ENCODE peak calls at places on chromosome 6, in eight cellular contexts. One of them, this sample, is unnamed.
A peak's percentile ranks its signal among the peaks of the same experiment; 100 is the strongest.

GRCh38 chr6:82651845-82652333 is 288.3 kb downstream of the TPBG start:
- DNase-seq in progenitor cell of endocrine pancreas: no peak
- DNase-seq in SW 1271: no peak
- DNase-seq in NB4: no peak
- DNase-seq in cardiac fibroblast: no peak
- DNase-seq in HTR-8/SVneo: no peak
- DNase-seq in stimulated activated CD4-positive, alpha-beta T cell treated with anti-CD3 and anti-CD28 coated beads, TNF-alpha, amount 100 ng/mL, for 1 hour: no peak
- DNase-seq in NCI-H510A treated with DMSO at 0.1 percent for 48 hours: no peak
- DNase-seq in this sample: no peak

GRCh38 chr6:37516076-37516919 is 16.6 kb upstream of the CCDC167 start:
- DNase-seq in cardiac fibroblast: no peak
- DNase-seq in HTR-8/SVneo: no peak
- DNase-seq in progenitor cell of endocrine pancreas: no peak
- DNase-seq in NB4: peak; percentile 58
- DNase-seq in stimulated activated CD4-positive, alpha-beta T cell treated with anti-CD3 and anti-CD28 coated beads, TNF-alpha, amount 100 ng/mL, for 1 hour: peak; percentile 80
- DNase-seq in SW 1271: no peak
- DNase-seq in NCI-H510A treated with DMSO at 0.1 percent for 48 hours: peak; percentile 65
- DNase-seq in this sample: no peak

GRCh38 chr6:89895273-89895874 is 1.1 kb downstream of the GJA10 start:
- DNase-seq in SW 1271: no peak
- DNase-seq in HTR-8/SVneo: peak; percentile 53
- DNase-seq in NCI-H510A treated with DMSO at 0.1 percent for 48 hours: no peak
- DNase-seq in stimulated activated CD4-positive, alpha-beta T cell treated with anti-CD3 and anti-CD28 coated beads, TNF-alpha, amount 100 ng/mL, for 1 hour: no peak
- DNase-seq in cardiac fibroblast: peak; percentile 63
- DNase-seq in NB4: peak; percentile 55
- DNase-seq in progenitor cell of endocrine pancreas: peak; percentile 67
- DNase-seq in this sample: peak; percentile 14

GRCh38 chr6:105757512-105758200 is 328.5 kb upstream of the PRDM1 start:
- DNase-seq in stimulated activated CD4-positive, alpha-beta T cell treated with anti-CD3 and anti-CD28 coated beads, TNF-alpha, amount 100 ng/mL, for 1 hour: no peak
- DNase-seq in HTR-8/SVneo: no peak
- DNase-seq in NB4: no peak
- DNase-seq in cardiac fibroblast: no peak
- DNase-seq in SW 1271: no peak
- DNase-seq in progenitor cell of endocrine pancreas: no peak
- DNase-seq in NCI-H510A treated with DMSO at 0.1 percent for 48 hours: peak; percentile 69
- DNase-seq in this sample: peak; percentile 73

GRCh38 chr6:125020385-125020784 is 58.1 kb downstream of the RNF217 start:
- DNase-seq in progenitor cell of endocrine pancreas: no peak
- DNase-seq in cardiac fibroblast: peak; percentile 47
- DNase-seq in NB4: no peak
- DNase-seq in HTR-8/SVneo: no peak
- DNase-seq in SW 1271: no peak
- DNase-seq in NCI-H510A treated with DMSO at 0.1 percent for 48 hours: no peak
- DNase-seq in stimulated activated CD4-positive, alpha-beta T cell treated with anti-CD3 and anti-CD28 coated beads, TNF-alpha, amount 100 ng/mL, for 1 hour: no peak
- DNase-seq in this sample: no peak

GRCh38 chr6:113586966-113587699 is 270.0 kb upstream of the MARCKS start:
- DNase-seq in HTR-8/SVneo: no peak
- DNase-seq in progenitor cell of endocrine pancreas: no peak
- DNase-seq in SW 1271: no peak
- DNase-seq in NCI-H510A treated with DMSO at 0.1 percent for 48 hours: no peak
- DNase-seq in NB4: no peak
- DNase-seq in stimulated activated CD4-positive, alpha-beta T cell treated with anti-CD3 and anti-CD28 coated beads, TNF-alpha, amount 100 ng/mL, for 1 hour: no peak
- DNase-seq in cardiac fibroblast: no peak
- DNase-seq in this sample: no peak

GRCh38 chr6:166499350-166500163 is 86.9 kb downstream of the RAMACL start:
- DNase-seq in cardiac fibroblast: no peak
- DNase-seq in progenitor cell of endocrine pancreas: no peak
- DNase-seq in NCI-H510A treated with DMSO at 0.1 percent for 48 hours: no peak
- DNase-seq in HTR-8/SVneo: no peak
- DNase-seq in NB4: no peak
- DNase-seq in SW 1271: no peak
- DNase-seq in stimulated activated CD4-positive, alpha-beta T cell treated with anti-CD3 and anti-CD28 coated beads, TNF-alpha, amount 100 ng/mL, for 1 hour: no peak
- DNase-seq in this sample: no peak

GRCh38 chr6:134589512-134589911 is 271.6 kb upstream of the SGK1 start:
- DNase-seq in NB4: no peak
- DNase-seq in HTR-8/SVneo: peak; percentile 80
- DNase-seq in progenitor cell of endocrine pancreas: no peak
- DNase-seq in cardiac fibroblast: peak; percentile 98
- DNase-seq in stimulated activated CD4-positive, alpha-beta T cell treated with anti-CD3 and anti-CD28 coated beads, TNF-alpha, amount 100 ng/mL, for 1 hour: no peak
- DNase-seq in SW 1271: peak; percentile 88
- DNase-seq in NCI-H510A treated with DMSO at 0.1 percent for 48 hours: no peak
- DNase-seq in this sample: no peak

GRCh38 chr6:130222775-130223174 is at the start of gene SAMD3:
- DNase-seq in stimulated activated CD4-positive, alpha-beta T cell treated with anti-CD3 and anti-CD28 coated beads, TNF-alpha, amount 100 ng/mL, for 1 hour: no peak
- DNase-seq in HTR-8/SVneo: no peak
- DNase-seq in NCI-H510A treated with DMSO at 0.1 percent for 48 hours: no peak
- DNase-seq in cardiac fibroblast: no peak
- DNase-seq in progenitor cell of endocrine pancreas: no peak
- DNase-seq in SW 1271: no peak
- DNase-seq in NB4: no peak
- DNase-seq in this sample: no peak

GRCh38 chr6:143647191-143647590 is 30.6 kb upstream of the PHACTR2 start:
- DNase-seq in cardiac fibroblast: no peak
- DNase-seq in NB4: no peak
- DNase-seq in SW 1271: no peak
- DNase-seq in progenitor cell of endocrine pancreas: no peak
- DNase-seq in NCI-H510A treated with DMSO at 0.1 percent for 48 hours: no peak
- DNase-seq in stimulated activated CD4-positive, alpha-beta T cell treated with anti-CD3 and anti-CD28 coated beads, TNF-alpha, amount 100 ng/mL, for 1 hour: no peak
- DNase-seq in HTR-8/SVneo: no peak
- DNase-seq in this sample: no peak

GRCh38 chr6:166307082-166307980 is 861 bp downstream of the PRR18 start:
- DNase-seq in NCI-H510A treated with DMSO at 0.1 percent for 48 hours: peak; percentile 44
- DNase-seq in stimulated activated CD4-positive, alpha-beta T cell treated with anti-CD3 and anti-CD28 coated beads, TNF-alpha, amount 100 ng/mL, for 1 hour: no peak
- DNase-seq in SW 1271: no peak
- DNase-seq in NB4: no peak
- DNase-seq in cardiac fibroblast: no peak
- DNase-seq in HTR-8/SVneo: no peak
- DNase-seq in progenitor cell of endocrine pancreas: peak; percentile 32
- DNase-seq in this sample: no peak

GRCh38 chr6:75292522-75292921 is 7.9 kb upstream of the TMEM30A start:
- DNase-seq in progenitor cell of endocrine pancreas: no peak
- DNase-seq in NCI-H510A treated with DMSO at 0.1 percent for 48 hours: no peak
- DNase-seq in cardiac fibroblast: no peak
- DNase-seq in SW 1271: no peak
- DNase-seq in HTR-8/SVneo: no peak
- DNase-seq in stimulated activated CD4-positive, alpha-beta T cell treated with anti-CD3 and anti-CD28 coated beads, TNF-alpha, amount 100 ng/mL, for 1 hour: no peak
- DNase-seq in NB4: no peak
- DNase-seq in this sample: no peak

GRCh38 chr6:48597951-48598350 is 487.0 kb upstream of the PTCHD4 start:
- DNase-seq in NB4: no peak
- DNase-seq in stimulated activated CD4-positive, alpha-beta T cell treated with anti-CD3 and anti-CD28 coated beads, TNF-alpha, amount 100 ng/mL, for 1 hour: no peak
- DNase-seq in HTR-8/SVneo: no peak
- DNase-seq in NCI-H510A treated with DMSO at 0.1 percent for 48 hours: no peak
- DNase-seq in progenitor cell of endocrine pancreas: no peak
- DNase-seq in SW 1271: no peak
- DNase-seq in cardiac fibroblast: peak; percentile 79
- DNase-seq in this sample: no peak

GRCh38 chr6:156780117-156780641 is 3.0 kb downstream of the ARID1B start:
- DNase-seq in HTR-8/SVneo: peak; percentile 71
- DNase-seq in NCI-H510A treated with DMSO at 0.1 percent for 48 hours: peak; percentile 90
- DNase-seq in cardiac fibroblast: peak; percentile 93
- DNase-seq in NB4: peak; percentile 90
- DNase-seq in stimulated activated CD4-positive, alpha-beta T cell treated with anti-CD3 and anti-CD28 coated beads, TNF-alpha, amount 100 ng/mL, for 1 hour: no peak
- DNase-seq in SW 1271: peak; percentile 68
- DNase-seq in progenitor cell of endocrine pancreas: no peak
- DNase-seq in this sample: peak; percentile 88

GRCh38 chr6:170434114-170434820 is 118.8 kb downstream of the PSMB1 start:
- DNase-seq in HTR-8/SVneo: peak; percentile 56
- DNase-seq in NB4: no peak
- DNase-seq in NCI-H510A treated with DMSO at 0.1 percent for 48 hours: peak; percentile 52
- DNase-seq in stimulated activated CD4-positive, alpha-beta T cell treated with anti-CD3 and anti-CD28 coated beads, TNF-alpha, amount 100 ng/mL, for 1 hour: no peak
- DNase-seq in cardiac fibroblast: no peak
- DNase-seq in progenitor cell of endocrine pancreas: no peak
- DNase-seq in SW 1271: no peak
- DNase-seq in this sample: no peak

GRCh38 chr6:57089687-57090457 is at the start of gene ZNF451:
- DNase-seq in HTR-8/SVneo: peak; percentile 95
- DNase-seq in SW 1271: peak; percentile 83
- DNase-seq in NB4: peak; percentile 99
- DNase-seq in cardiac fibroblast: peak; percentile 97
- DNase-seq in progenitor cell of endocrine pancreas: peak; percentile 91
- DNase-seq in NCI-H510A treated with DMSO at 0.1 percent for 48 hours: peak; percentile 100
- DNase-seq in stimulated activated CD4-positive, alpha-beta T cell treated with anti-CD3 and anti-CD28 coated beads, TNF-alpha, amount 100 ng/mL, for 1 hour: peak; percentile 95
- DNase-seq in this sample: peak; percentile 96